ENCODE peak calls at places on chromosomes 13 and 19, in six cellular contexts. V is heart right ventricle, L is PC-3, D is BJ, W is tibial nerve, J is psoas muscle. U is an unnamed sample.

GRCh38 chr19:294341-294818 is 3.2 kb upstream of the PLPP2 start:
- DNase-seq in D (no peak), J (peak; percentile 38), V (no peak), L (no peak), W (no peak), U (no peak)

GRCh38 chr13:89550842-89551422 is 1796.6 kb upstream of the MIR17HG start:
- DNase-seq in W (no peak), D (no peak), J (no peak), V (no peak), L (peak; percentile 37), U (no peak)

GRCh38 chr13:112877496-112877895 is 91.5 kb upstream of the MCF2L start:
- DNase-seq in J (peak; percentile 12), D (no peak), L (no peak), W (no peak), V (no peak), U (no peak)

GRCh38 chr19:53190253-53190652 is 2.9 kb downstream of the ZNF665 start:
- DNase-seq in L (no peak), V (no peak), J (no peak), D (no peak), W (no peak), U (no peak)

GRCh38 chr13:31427151-31427867 is 227.5 kb downstream of the B3GLCT start:
- DNase-seq in L (no peak), V (no peak), J (no peak), W (no peak), D (no peak), U (no peak)

GRCh38 chr19:14089662-14090508 is 666 bp downstream of the SAMD1 start:
- DNase-seq in W (peak; percentile 17), L (peak; percentile 58), D (no peak), V (no peak), J (peak; percentile 74), U (no peak)

GRCh38 chr13:50616101-50616500 is 227.4 kb downstream of the DLEU7 start:
- DNase-seq in J (no peak), V (no peak), W (no peak), D (no peak), L (peak; percentile 2), U (no peak)

GRCh38 chr13:83065136-83065535 is 817.1 kb downstream of the SLITRK1 start:
- DNase-seq in L (no peak), J (peak; percentile 75), W (peak; percentile 75), V (no peak), D (peak; percentile 36), U (no peak)

GRCh38 chr19:41575998-41576397 is at the start of gene CEACAM21:
- DNase-seq in V (peak; percentile 53), L (no peak), W (peak; percentile 34), J (peak; percentile 64), D (no peak), U (no peak)

GRCh38 chr13:20182231-20182846 is 10.4 kb downstream of the GJB2 start:
- DNase-seq in W (peak; percentile 33), J (no peak), V (no peak), D (no peak), L (peak; percentile 86), U (peak; percentile 36)

GRCh38 chr19:12995596-12996541 is 594 bp downstream of the NFIX start:
- DNase-seq in J (peak; percentile 83), L (no peak), D (no peak), W (peak; percentile 24), V (peak; percentile 61), U (no peak)

GRCh38 chr19:13074378-13074777 is 28.3 kb downstream of the LYL1 start:
- DNase-seq in V (no peak), J (no peak), D (no peak), L (no peak), W (no peak), U (no peak)

GRCh38 chr13:96993660-96994029 is 631 bp downstream of the OXGR1 start:
- DNase-seq in V (no peak), L (no peak), W (no peak), D (no peak), J (no peak), U (no peak)

GRCh38 chr13:33683376-33683775 is 134.6 kb upstream of the RFC3 start:
- DNase-seq in L (no peak), W (no peak), V (no peak), J (no peak), D (no peak), U (no peak)

GRCh38 chr13:21717817-21718216 is 46.9 kb downstream of the FGF9 start:
- DNase-seq in L (peak; percentile 18), D (no peak), V (no peak), W (no peak), J (no peak), U (no peak)

GRCh38 chr13:20637811-20638210 is 65.7 kb upstream of the IL17D start:
- DNase-seq in V (no peak), J (no peak), L (no peak), D (no peak), W (no peak), U (no peak)

GRCh38 chr13:97367427-97367826 is 66.5 kb upstream of the RAP2A start:
- DNase-seq in W (no peak), L (no peak), V (no peak), D (peak; percentile 65), J (no peak), U (no peak)

GRCh38 chr13:40765602-40766001 is 5.4 kb downstream of the MRPS31 start:
- DNase-seq in D (no peak), L (no peak), V (no peak), J (no peak), W (no peak), U (no peak)

GRCh38 chr19:36514012-36514612 is 14.0 kb downstream of the ZNF260 start:
- DNase-seq in W (no peak), V (no peak), J (no peak), L (no peak), D (no peak), U (no peak)

GRCh38 chr19:45526143-45526542 is 18.9 kb downstream of the VASP start:
- DNase-seq in D (no peak), V (peak; percentile 73), L (peak; percentile 75), W (peak; percentile 47), J (peak; percentile 88), U (no peak)

GRCh38 chr19:36183455-36183741 is 31.1 kb downstream of the ZNF565 start:
- DNase-seq in J (no peak), V (peak; percentile 49), W (no peak), L (no peak), D (no peak), U (no peak)

GRCh38 chr13:93226623-93227279 is at the start of gene GPC6:
- DNase-seq in J (no peak), W (peak; percentile 57), V (no peak), L (peak; percentile 75), D (no peak), U (no peak)

DNA sequence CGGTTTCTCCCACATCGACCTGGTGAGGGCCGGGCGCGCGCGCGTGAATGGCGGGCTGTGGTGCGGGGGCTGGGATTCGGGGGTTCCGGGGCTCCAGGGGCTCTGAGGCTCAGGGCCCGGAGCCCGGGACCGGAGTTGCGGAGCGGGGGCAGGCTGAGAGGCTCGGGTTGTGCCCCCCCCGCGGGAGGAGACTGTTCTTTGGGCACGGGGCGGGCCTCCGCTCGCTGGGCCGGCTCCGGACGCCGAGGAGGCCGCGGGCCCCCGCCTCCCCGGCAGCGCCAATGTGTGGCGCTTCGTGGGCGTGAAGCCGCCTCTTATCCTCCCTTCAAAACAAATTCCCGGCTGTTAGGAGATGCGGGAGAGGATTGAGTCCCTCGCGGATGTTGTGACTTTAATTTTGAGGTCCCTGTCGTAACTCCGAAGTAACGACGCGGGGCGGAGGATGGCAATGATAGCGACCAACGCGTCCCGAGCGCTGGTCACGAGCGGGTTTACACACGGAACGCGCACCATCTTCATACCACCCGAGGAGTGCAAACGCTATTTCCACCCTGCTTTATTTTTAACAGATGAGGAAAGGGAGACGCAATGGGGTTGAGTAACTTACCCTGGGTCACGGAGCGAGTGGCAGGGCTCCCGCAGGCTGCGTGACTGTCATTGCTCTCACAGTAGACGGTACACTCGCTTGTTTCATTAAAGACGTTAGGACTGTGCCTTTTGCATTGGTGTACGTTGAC is 536 bp downstream of the UBA2 start:
- DNase-seq in W (peak; percentile 29), V (peak; percentile 25), L (peak; percentile 9), D (no peak), J (peak; percentile 86), U (no peak)
- TF ChIP-seq CTCF in W (no peak), V (no peak), L (no peak), D (no peak), J (no peak), U (no peak)

GRCh38 chr19:38417146-38417543 is 8.9 kb downstream of the RASGRP4 start:
- DNase-seq in D (no peak), L (no peak), J (no peak), V (no peak), W (no peak), U (no peak)

GRCh38 chr19:38420935-38421334 is 5.1 kb downstream of the RASGRP4 start:
- DNase-seq in L (no peak), D (no peak), V (no peak), W (no peak), J (no peak), U (no peak)

GRCh38 chr19:38413416-38413815 is 10.5 kb downstream of the FAM98C start:
- DNase-seq in D (no peak), W (no peak), L (no peak), V (no peak), J (no peak), U (no peak)

GRCh38 chr19:38421856-38422255 is 4.2 kb downstream of the RASGRP4 start:
- DNase-seq in L (no peak), V (no peak), W (no peak), D (no peak), J (no peak), U (no peak)

GRCh38 chr19:38417544-38418506 is 8.2 kb downstream of the RASGRP4 start:
- DNase-seq in J (peak; percentile 80), D (no peak), V (peak; percentile 60), L (peak; percentile 62), W (peak; percentile 11), U (no peak)
- H3K4me3 ChIP-seq in J (peak overlapping the region; percentile 56), D (peak overlapping the region; percentile 25), V (peak overlapping the region; percentile 44), L (peak overlapping the region; percentile 56), W (peak overlapping the region; percentile 35), U (no peak overlapping the region)

DNA sequence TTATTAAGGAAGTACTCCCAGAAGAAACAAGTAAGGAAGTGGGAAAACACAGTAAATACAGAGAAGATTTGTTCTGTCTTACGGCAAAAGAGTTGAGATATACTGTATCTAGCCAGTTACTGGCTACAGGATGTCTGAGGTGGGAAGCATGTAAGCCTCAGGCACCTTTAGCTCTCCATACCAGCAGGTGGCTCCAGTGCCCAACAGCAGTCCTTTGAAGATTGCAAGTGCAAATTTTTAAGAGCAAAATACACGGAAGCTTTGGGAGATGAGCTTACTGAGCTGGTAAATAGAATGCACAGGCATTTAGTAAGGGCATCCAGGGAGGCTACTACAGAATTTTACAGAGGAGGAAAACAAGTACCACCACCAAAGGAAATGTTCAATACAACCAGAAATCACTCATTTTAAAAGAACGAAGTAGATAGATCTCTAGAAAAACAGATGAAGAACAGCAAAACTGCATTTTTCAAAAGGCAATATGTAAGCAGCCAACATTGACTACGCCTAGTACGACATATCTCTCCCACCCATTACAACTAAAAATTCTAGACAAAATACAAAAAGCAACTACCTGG is 57.9 kb upstream of the VSTM2B start:
- DNase-seq in V (no peak), W (no peak), D (no peak), J (no peak), L (peak; percentile 54), U (no peak)
- TF ChIP-seq CTCF in V (peak; percentile 22), W (no peak), D (peak; percentile 39), J (no peak), L (peak; percentile 67), U (peak; percentile 14)

DNA sequence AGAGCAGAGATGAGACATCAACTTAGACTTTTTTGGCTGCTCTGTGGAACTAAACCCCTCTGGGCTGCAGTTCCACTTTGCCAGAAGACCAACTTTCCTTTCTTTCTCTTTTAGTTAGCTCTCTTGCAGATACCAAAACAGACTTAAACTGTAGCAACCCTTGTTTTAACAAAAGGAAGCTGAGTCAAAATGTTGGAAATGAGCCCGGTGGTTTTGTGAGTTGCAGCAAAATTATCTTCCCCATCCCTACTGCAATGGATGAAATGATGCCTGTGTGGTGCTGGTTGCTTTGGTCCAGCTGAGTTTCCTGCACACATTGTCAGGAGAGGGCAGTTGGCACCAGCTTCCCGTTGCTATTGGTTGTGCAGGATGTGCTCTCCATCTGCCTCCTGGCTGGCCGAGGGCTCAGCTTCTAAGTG is 115.3 kb downstream of the LRCH1 start:
- DNase-seq in J (no peak), W (peak; percentile 66), L (peak; percentile 62), V (peak; percentile 65), D (peak; percentile 54), U (peak; percentile 66)
- H3K4me3 ChIP-seq in J (peak overlapping the region; percentile 9), W (peak overlapping the region; percentile 29), L (no peak overlapping the region), V (peak overlapping the region; percentile 16), D (no peak overlapping the region), U (peak overlapping the region; percentile 43)

U was measured in AG04449.